ENCODE peak calls at places on chromosomes 12 and 14, in five cellular contexts. V is ovary; E is naive thymus-derived CD4-positive, alpha-beta T cell; D is upper lobe of right lung; Q is SK-N-SH. S is an unnamed sample. For H3K4me1 and H3K36me3, the result is how much of the 10 kb centered on the place peaks cover.

GRCh38 chr12:51171884-51172514 is 936 bp downstream of the TFCP2 start:
- DNase-seq in D (no peak), V (no peak), E (no peak), Q (no peak), S (peak)

GRCh38 chr14:103463149-103463548 is 59.5 kb downstream of the CKB start:
- DNase-seq in Q (no peak), E (no peak), D (no peak), V (no peak), S (no peak)

GRCh38 chr14:46540986-46541385 is 110.6 kb downstream of the RPL10L start:
- DNase-seq in E (no peak), V (no peak), Q (no peak), D (no peak), S (no peak)

GRCh38 chr14:73758392-73759182 is 44.4 kb upstream of the PNMA1 start:
- DNase-seq in V (peak), Q (peak), E (peak), D (peak), S (peak)

GRCh38 chr12:39239484-39240143 is 203.3 kb downstream of the KIF21A start:
- DNase-seq in D (no peak), Q (no peak), E (no peak), V (no peak), S (no peak)

GRCh38 chr12:27644446-27644845 is 51.8 kb upstream of the REP15 start:
- DNase-seq in E (no peak), D (no peak), Q (no peak), V (no peak), S (no peak)

GRCh38 chr12:53058674-53059433 is 9.0 kb downstream of the TNS2 start:
- DNase-seq in Q (no peak), V (peak), E (no peak), D (peak), S (no peak)

GRCh38 chr12:131918311-131919050 is 10.6 kb upstream of the PUS1 start:
- DNase-seq in V (peak), Q (no peak), D (no peak), E (no peak), S (no peak)

GRCh38 chr12:109915171-109916040 is 15.3 kb downstream of the TCHP start:
- DNase-seq in E (no peak), V (no peak), D (no peak), Q (no peak), S (no peak)

GRCh38 chr12:46702581-46703344 is 123.0 kb downstream of the SLC38A4 start:
- DNase-seq in Q (no peak), D (no peak), E (no peak), V (no peak), S (no peak)

GRCh38 chr14:59707778-59708635 is 131.4 kb upstream of the CCDC175 start:
- DNase-seq in E (no peak), V (no peak), Q (peak), D (no peak), S (no peak)

GRCh38 chr12:133130808-133131128 is 341 bp downstream of the ZNF10 start:
- DNase-seq in V (peak), E (no peak), Q (peak), D (peak), S (no peak)

GRCh38 chr12:94690199-94690695 is 39.9 kb upstream of the TMCC3 start:
- DNase-seq in E (no peak), D (no peak), V (no peak), Q (no peak), S (peak)

GRCh38 chr12:123271182-123271491 is 519 bp downstream of the CDK2AP1 start:
- DNase-seq in E (peak), V (peak), D (peak), Q (peak), S (peak)

GRCh38 chr14:54002653-54003052 is 46.0 kb upstream of the BMP4 start:
- DNase-seq in D (no peak), E (no peak), V (no peak), Q (no peak), S (no peak)

GRCh38 chr12:118060301-118061010 is 523 bp downstream of the WSB2 start:
- DNase-seq in Q (no peak), E (peak), V (peak), D (peak), S (peak)

GRCh38 chr14:101109347-101109638 is 205.8 kb upstream of the RTL1 start:
- DNase-seq in Q (no peak), D (no peak), V (no peak), E (no peak), S (no peak)

GRCh38 chr12:10952645-10953044 is 13.6 kb upstream of the TAS2R14 start:
- DNase-seq in Q (no peak), D (no peak), E (no peak), V (no peak), S (no peak)

GRCh38 chr12:52847335-52848102 is 1.3 kb downstream of the KRT78 start:
- DNase-seq in E (no peak), Q (no peak), D (no peak), V (no peak), S (no peak)

GRCh38 chr12:131138638-131139362 is 185.1 kb downstream of the ADGRD1 start:
- DNase-seq in Q (no peak), V (peak), D (no peak), E (no peak), S (no peak)

GRCh38 chr14:21498540-21499526 is 12.3 kb downstream of the METTL3 start:
- DNase-seq in Q (peak), V (no peak), E (no peak), D (no peak), S (peak)

GRCh38 chr14:73747386-73748211 is 33.4 kb upstream of the PNMA1 start:
- DNase-seq in D (no peak), V (no peak), E (no peak), Q (no peak), S (no peak)

GRCh38 chr12:12265571-12266388 is 1.1 kb downstream of the LRP6 start:
- DNase-seq in E (no peak), V (no peak), D (no peak), Q (peak), S (peak)

GRCh38 chr12:113325938-113326337 is 9.0 kb downstream of the SLC8B1 start:
- DNase-seq in V (no peak), E (no peak), Q (no peak), D (no peak), S (no peak)

GRCh38 chr12:48838048-48838447 is 13.9 kb downstream of the DDX23 start:
- DNase-seq in E (no peak), Q (no peak), D (no peak), V (no peak), S (no peak)

GRCh38 chr14:21309956-21310355 is 30.1 kb downstream of the RPGRIP1 start:
- DNase-seq in E (no peak), D (no peak), Q (no peak), V (no peak), S (no peak)

GRCh38 chr12:58420496-58420895 is 479.1 kb downstream of the ATP23 start:
- DNase-seq in D (no peak), E (no peak), Q (no peak), V (no peak), S (no peak)

DNA sequence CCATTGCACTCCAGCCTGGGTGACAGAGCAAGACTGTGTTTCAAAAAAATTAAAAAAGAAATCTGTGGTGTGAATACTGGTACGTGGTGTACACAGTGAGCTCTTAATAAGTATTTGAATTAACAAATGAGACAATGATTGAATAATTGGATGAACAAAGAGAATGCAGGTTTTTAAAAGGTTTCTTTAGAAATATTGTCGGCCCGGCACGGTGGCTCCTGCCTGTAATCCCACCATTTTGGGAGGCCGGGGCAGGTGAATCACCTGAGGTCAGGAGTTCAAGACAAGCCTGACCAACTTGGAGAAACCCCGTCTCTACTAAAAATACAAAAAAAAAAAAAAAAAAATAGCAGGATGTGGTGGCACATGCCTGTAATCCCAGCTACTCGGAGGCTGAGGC is 6.6 kb downstream of the HIF1A start:
- DNase-seq in D (no peak), V (no peak), Q (no peak), E (no peak), S (no peak)
- H3K4me1 ChIP-seq in D (under half), V (under half), Q (under half), E (under half), S (under half)

GRCh38 chr14:99413972-99414371 is 66.7 kb downstream of the SETD3 start:
- DNase-seq in E (no peak), D (no peak), V (no peak), Q (no peak), S (peak)
- H3K4me3 ChIP-seq in E (no peak), D (no peak), V (no peak), Q (no peak), S (peak)

DNA sequence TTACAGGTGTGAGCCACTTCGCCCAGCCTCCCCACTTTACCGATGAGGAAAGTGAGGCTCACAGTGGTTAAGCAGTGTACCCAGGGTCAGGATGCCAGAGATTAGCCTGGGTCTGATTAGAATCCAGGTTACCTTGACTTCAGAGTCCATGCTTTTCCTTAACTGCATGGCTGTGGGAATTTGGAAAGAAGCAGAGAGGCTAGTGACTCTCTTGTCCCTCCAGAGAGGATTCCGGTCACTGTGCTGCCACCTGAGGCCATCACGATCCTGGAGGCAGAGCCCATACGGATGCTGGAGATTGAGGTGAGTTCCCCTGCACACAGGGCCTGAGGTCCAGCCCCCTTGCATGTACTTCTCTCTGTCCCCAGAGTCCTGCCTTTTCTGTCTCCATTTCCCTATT is 4.7 kb downstream of the REC8 start:
- DNase-seq in E (no peak), D (no peak), V (no peak), Q (no peak), S (no peak)
- H3K36me3 ChIP-seq in E (under half), D (half or more), V (under half), Q (under half), S (under half)

DNA sequence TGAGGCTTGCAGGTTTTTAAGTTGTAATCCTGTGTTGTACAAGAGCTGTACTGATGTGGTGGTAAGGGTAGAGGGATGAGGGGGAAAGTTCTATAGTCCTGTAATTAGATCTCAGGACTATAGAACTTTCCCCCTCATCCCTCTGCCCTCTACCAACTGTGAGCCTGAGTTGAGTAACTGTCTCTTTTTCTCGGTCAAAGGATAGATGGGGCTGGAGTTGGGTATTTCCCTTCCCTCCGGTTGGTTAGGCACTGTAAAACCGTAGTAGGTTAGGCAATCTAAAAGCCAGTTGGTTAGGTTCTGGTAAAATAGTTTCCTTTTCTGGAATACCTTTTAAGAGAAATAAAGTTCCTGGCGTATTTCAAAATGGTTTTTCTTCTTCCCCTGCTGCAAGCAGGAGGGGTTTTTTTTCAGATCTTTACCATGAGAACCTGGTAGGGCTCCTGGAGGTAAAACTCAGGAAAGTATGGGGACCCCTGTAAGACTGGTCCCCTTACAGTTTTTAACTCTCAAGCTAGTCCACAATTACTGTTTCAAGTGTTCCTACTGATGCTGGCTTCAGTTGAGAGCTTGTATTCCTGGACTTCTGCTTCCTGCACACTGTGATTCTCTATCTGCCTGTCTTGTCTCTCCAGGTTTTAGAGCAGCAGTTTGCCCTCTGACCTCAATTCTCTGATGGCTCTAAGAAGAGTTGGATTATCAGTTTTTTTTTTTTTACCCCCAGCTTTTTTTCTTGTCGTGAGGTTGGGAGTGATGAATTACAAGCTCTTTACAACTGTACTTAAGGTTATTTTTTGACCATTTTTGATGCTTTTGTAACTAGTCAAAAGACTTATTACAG is 58.7 kb downstream of the FUT8 start:
- DNase-seq in V (no peak), E (no peak), D (no peak), Q (no peak), S (no peak)
- H3K4me1 ChIP-seq in V (under half), E (under half), D (under half), Q (under half), S (under half)

GRCh38 chr14:28759056-28759657 is 7.4 kb upstream of the FOXG1 start:
- DNase-seq in D (no peak), E (no peak), V (no peak), Q (no peak), S (no peak)
- H3K4me3 ChIP-seq in D (no peak), E (no peak), V (no peak), Q (no peak), S (no peak)

GRCh38 chr14:30657606-30658163 is 35.6 kb downstream of the SCFD1 start:
- DNase-seq in E (no peak), Q (no peak), V (no peak), D (no peak), S (no peak)
- H3K36me3 ChIP-seq in E (under half), Q (half or more), V (under half), D (half or more), S (under half)

GRCh38 chr12:121132601-121133481 is at the start of gene P2RX7:
- DNase-seq in D (peak), Q (peak), E (peak), V (peak), S (no peak)
- H3K4me1 ChIP-seq in D (under half), Q (under half), E (under half), V (under half), S (under half)

GRCh38 chr14:100104006-100104352 is 38.8 kb downstream of the EVL start:
- DNase-seq in Q (no peak), V (no peak), D (no peak), E (no peak), S (no peak)
- H3K4me3 ChIP-seq in Q (no peak), V (no peak), D (no peak), E (no peak), S (no peak)